ENCODE peak calls at places on chromosome X, in six cellular contexts. D, H, I, T, U and Z are unnamed samples.

GRCh38 chrX:133783273-133783672 is 202.1 kb downstream of the GPC3 start:
- DNase-seq in D (no peak), H (no peak), I (no peak), T (no peak), U (no peak), Z (peak; percentile 18)

GRCh38 chrX:38375888-38376287 is 23.5 kb downstream of the OTC start:
- DNase-seq in D (no peak), H (no peak), I (peak; percentile 4), T (no peak), U (no peak), Z (no peak)

GRCh38 chrX:28549839-28550238 is 37.4 kb upstream of the IL1RAPL1 start:
- DNase-seq in D (no peak), H (no peak), I (no peak), T (no peak), U (no peak), Z (no peak)

GRCh38 chrX:111041018-111041462 is 55.0 kb upstream of the PAK3 start:
- DNase-seq in D (no peak), H (no peak), I (no peak), T (no peak), U (no peak), Z (no peak)

GRCh38 chrX:39645059-39645895 is 452.5 kb downstream of the BCOR start:
- DNase-seq in D (peak; percentile 83), H (peak; percentile 69), I (no peak), T (no peak), U (peak; percentile 58), Z (peak; percentile 52)

GRCh38 chrX:40418413-40419195 is 162.2 kb upstream of the ATP6AP2 start:
- DNase-seq in D (no peak), H (no peak), I (no peak), T (no peak), U (no peak), Z (no peak)

GRCh38 chrX:1134156-1134555 is 78.3 kb downstream of the CRLF2 start:
- DNase-seq in D (no peak), H (no peak), I (no peak), T (no peak), U (no peak), Z (no peak)

GRCh38 chrX:66408507-66408906 is 230.4 kb downstream of the EDA2R start:
- DNase-seq in D (no peak), H (no peak), I (no peak), T (no peak), U (no peak), Z (no peak)

GRCh38 chrX:29652484-29652883 is 562.9 kb upstream of the MAGEB2 start:
- DNase-seq in D (no peak), H (no peak), I (no peak), T (no peak), U (no peak), Z (no peak)

GRCh38 chrX:40096395-40097091 is 1.2 kb downstream of the BCOR start:
- DNase-seq in D (peak; percentile 61), H (peak; percentile 37), I (peak; percentile 36), T (no peak), U (no peak), Z (peak; percentile 69)

GRCh38 chrX:42992199-42992943 is 214.4 kb upstream of the PPP1R2C start:
- DNase-seq in D (no peak), H (no peak), I (no peak), T (no peak), U (no peak), Z (no peak)

GRCh38 chrX:44428989-44429627 is 85.6 kb upstream of the EFHC2 start:
- DNase-seq in D (no peak), H (no peak), I (peak; percentile 23), T (no peak), U (no peak), Z (no peak)

GRCh38 chrX:131830400-131831184 is 192.5 kb upstream of the STK26 start:
- DNase-seq in D (peak; percentile 71), H (peak; percentile 28), I (no peak), T (peak; percentile 81), U (peak; percentile 22), Z (peak; percentile 75)

GRCh38 chrX:131066237-131066636 is 8.1 kb downstream of the ARHGAP36 start:
- DNase-seq in D (no peak), H (no peak), I (no peak), T (no peak), U (no peak), Z (no peak)

GRCh38 chrX:74902806-74903205 is 22.4 kb downstream of the NEXMIF start:
- DNase-seq in D (no peak), H (no peak), I (no peak), T (no peak), U (no peak), Z (no peak)

GRCh38 chrX:9988762-9989161 is 21.6 kb downstream of the CLDN34 start:
- DNase-seq in D (no peak), H (no peak), I (peak; percentile 24), T (no peak), U (no peak), Z (no peak)

GRCh38 chrX:6810796-6811195 is 275.9 kb upstream of the VCX3A start:
- DNase-seq in D (no peak), H (no peak), I (no peak), T (no peak), U (no peak), Z (no peak)

GRCh38 chrX:45009371-45010000 is 136.5 kb downstream of the KDM6A start:
- DNase-seq in D (no peak), H (no peak), I (no peak), T (no peak), U (no peak), Z (no peak)

GRCh38 chrX:10634681-10635161 is 14.3 kb upstream of the MID1 start:
- DNase-seq in D (no peak), H (no peak), I (peak; percentile 71), T (no peak), U (no peak), Z (no peak)

GRCh38 chrX:106980952-106981626 is 18.9 kb downstream of the MORC4 start:
- DNase-seq in D (no peak), H (no peak), I (no peak), T (no peak), U (no peak), Z (no peak)

GRCh38 chrX:112979879-112980278 is 139.2 kb upstream of the AMOT start:
- DNase-seq in D (no peak), H (no peak), I (no peak), T (no peak), U (no peak), Z (no peak)

GRCh38 chrX:74579597-74580209 is 34.7 kb downstream of the RLIM start:
- DNase-seq in D (no peak), H (no peak), I (no peak), T (no peak), U (no peak), Z (no peak)

GRCh38 chrX:130896816-130897508 is 6.0 kb downstream of the ENOX2 start:
- DNase-seq in D (no peak), H (no peak), I (no peak), T (no peak), U (no peak), Z (no peak)

GRCh38 chrX:106927700-106928099 is 7.5 kb downstream of the CLDN2 start:
- DNase-seq in D (no peak), H (no peak), I (peak; percentile 18), T (no peak), U (no peak), Z (no peak)

GRCh38 chrX:13716905-13717304 is 17.5 kb downstream of the TRAPPC2 start:
- DNase-seq in D (no peak), H (no peak), I (no peak), T (no peak), U (no peak), Z (peak; percentile 66)

GRCh38 chrX:84710611-84711010 is 208.4 kb upstream of the HDX start:
- DNase-seq in D (no peak), H (no peak), I (no peak), T (no peak), U (no peak), Z (no peak)

GRCh38 chrX:40007136-40007535 is 90.6 kb downstream of the BCOR start:
- DNase-seq in D (no peak), H (no peak), I (no peak), T (no peak), U (no peak), Z (no peak)

GRCh38 chrX:67893931-67894330 is 350.1 kb downstream of the AR start:
- DNase-seq in D (no peak), H (no peak), I (no peak), T (no peak), U (no peak), Z (no peak)

DNA sequence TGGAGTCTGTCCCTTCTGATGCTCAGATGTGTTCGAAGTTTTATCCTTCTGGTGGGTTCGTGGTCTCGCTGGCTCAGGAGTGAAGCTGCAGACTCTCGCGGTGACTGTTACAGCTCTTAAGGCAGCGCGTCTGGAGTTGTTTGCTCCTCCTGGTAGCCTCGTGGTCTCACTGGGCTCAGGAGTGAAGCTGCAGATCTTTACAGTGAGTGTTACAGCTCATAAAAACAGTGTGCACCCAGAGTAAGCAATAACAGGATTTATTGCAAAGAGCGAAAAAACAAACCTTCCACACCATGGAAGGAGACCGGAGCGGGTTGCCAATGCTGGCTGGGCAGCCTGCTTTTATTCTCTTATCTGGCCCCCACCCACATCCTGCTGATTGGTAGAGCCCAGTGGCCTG is 18.5 kb downstream of the SLC25A5 start:
- DNase-seq in D (no peak), H (no peak), I (no peak), T (no peak), U (no peak), Z (no peak)
- TF ChIP-seq POLR2A in D (no peak), H (no peak), I (no peak), T (no peak), U (no peak), Z (no peak)

GRCh38 chrX:3371163-3371562 is 24.7 kb upstream of the MXRA5 start:
- DNase-seq in D (no peak), H (no peak), I (no peak), T (no peak), U (no peak), Z (no peak)

DNA sequence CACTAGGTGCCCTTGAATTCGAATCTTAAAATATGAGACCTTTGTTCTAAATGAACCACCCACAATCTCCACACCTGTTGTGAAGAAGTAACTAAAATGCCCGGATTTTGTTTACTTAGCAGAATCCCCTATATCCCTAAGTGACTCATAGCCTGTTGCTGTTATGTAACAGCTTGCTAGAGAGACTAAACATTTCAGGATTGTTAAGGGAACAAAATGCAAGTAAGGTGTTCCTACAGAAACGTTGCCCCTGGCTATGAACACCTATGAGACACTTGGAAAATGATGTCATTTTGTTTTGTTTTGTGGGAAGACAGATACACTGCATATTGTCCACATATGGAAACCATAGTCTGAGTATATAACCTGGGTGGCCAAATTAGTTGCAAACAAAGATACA is 24.2 kb upstream of the MXRA5 start:
- DNase-seq in D (no peak), H (no peak), I (no peak), T (no peak), U (no peak), Z (no peak)
- H3K4me1 ChIP-seq in D (no peaks in the 10 kb centered on the region), H (no peaks in the 10 kb centered on the region), I (no peaks in the 10 kb centered on the region), T (no peaks in the 10 kb centered on the region), U (no peaks in the 10 kb centered on the region), Z (no peaks in the 10 kb centered on the region)

GRCh38 chrX:100829730-100830129 is 9.5 kb downstream of the CSTF2 start:
- DNase-seq in D (no peak), H (no peak), I (no peak), T (no peak), U (no peak), Z (no peak)
- TF ChIP-seq POLR2A in D (no peak), H (no peak), I (no peak), T (no peak), U (no peak), Z (no peak)

GRCh38 chrX:16125520-16126149 is 2.3 kb downstream of the GRPR start:
- DNase-seq in D (no peak), H (no peak), I (no peak), T (no peak), U (no peak), Z (no peak)

GRCh38 chrX:16136080-16136479 is 12.7 kb downstream of the GRPR start:
- DNase-seq in D (no peak), H (no peak), I (no peak), T (no peak), U (no peak), Z (no peak)

GRCh38 chrX:16130707-16131106 is 7.3 kb downstream of the GRPR start:
- DNase-seq in D (no peak), H (no peak), I (no peak), T (no peak), U (no peak), Z (no peak)
- H3K4me1 ChIP-seq in D (no peaks in the 10 kb centered on the region), H (no peaks in the 10 kb centered on the region), I (no peaks in the 10 kb centered on the region), T (no peaks in the 10 kb centered on the region), U (no peaks in the 10 kb centered on the region), Z (no peaks in the 10 kb centered on the region)